ENCODE peak calls at places on chromosomes 2 and 18, in six cellular contexts. L is germinal center, F is SK-N-DZ, D is amygdala, X is mesothelial cell of epicardium, M is IMR-90. H is an unnamed sample.

GRCh38 chr2:224036731-224037376 is 2.2 kb downstream of the SERPINE2 start:
- DNase-seq in L (no peak), X (no peak), M (no peak), D (no peak), F (no peak), H (no peak)

GRCh38 chr2:24682357-24682756 is 110.8 kb downstream of the PTRHD1 start:
- DNase-seq in L (no peak), X (no peak), M (peak), D (no peak), F (no peak), H (no peak)

GRCh38 chr2:212254331-212254730 is 284.3 kb downstream of the ERBB4 start:
- DNase-seq in X (no peak), L (no peak), D (no peak), M (no peak), F (no peak), H (no peak)

GRCh38 chr2:171086352-171087290 is 74.1 kb downstream of the TLK1 start:
- DNase-seq in L (peak), X (no peak), F (peak), D (peak), M (peak), H (no peak)

GRCh38 chr2:180075763-180076362 is 68.8 kb upstream of the CWC22 start:
- DNase-seq in D (no peak), M (no peak), X (no peak), L (no peak), F (no peak), H (peak)

GRCh38 chr2:60463249-60463648 is 90.2 kb downstream of the BCL11A start:
- DNase-seq in M (peak), F (no peak), X (no peak), L (no peak), D (no peak), H (no peak)

GRCh38 chr2:15749460-15750432 is 158.1 kb downstream of the DDX1 start:
- DNase-seq in F (peak), D (no peak), M (no peak), L (no peak), X (no peak), H (no peak)

GRCh38 chr18:21179590-21180220 is 62.3 kb upstream of the GREB1L start:
- DNase-seq in F (peak), D (no peak), X (no peak), M (peak), L (peak), H (no peak)

GRCh38 chr2:241481687-241482086 is 26.7 kb downstream of the STK25 start:
- DNase-seq in F (no peak), D (no peak), M (no peak), L (no peak), X (no peak), H (no peak)

GRCh38 chr2:153823880-153824279 is 47.8 kb upstream of the GALNT13 start:
- DNase-seq in D (no peak), X (no peak), F (no peak), M (no peak), L (no peak), H (no peak)

GRCh38 chr18:34493566-34494358 is 216.3 kb upstream of the DTNA start:
- DNase-seq in X (peak), M (no peak), L (peak), D (peak), F (peak), H (peak)

GRCh38 chr2:199462167-199462976 is 4.6 kb upstream of the SATB2 start:
- DNase-seq in D (no peak), M (no peak), F (no peak), X (no peak), L (no peak), H (no peak)

GRCh38 chr18:56615738-56616520 is 22.5 kb downstream of the TXNL1 start:
- DNase-seq in F (no peak), M (no peak), X (no peak), D (no peak), L (no peak), H (no peak)

GRCh38 chr2:211946960-211947359 is 591.6 kb downstream of the ERBB4 start:
- DNase-seq in X (no peak), D (no peak), L (no peak), M (no peak), F (no peak), H (no peak)

GRCh38 chr2:127187081-127187775 is 32.9 kb downstream of the CYP27C1 start:
- DNase-seq in L (no peak), X (no peak), M (no peak), D (no peak), F (no peak), H (no peak)

GRCh38 chr2:101806123-101806522 is 108.6 kb downstream of the MAP4K4 start:
- DNase-seq in D (no peak), F (no peak), L (peak), X (no peak), M (peak), H (no peak)

GRCh38 chr2:220579452-220579851 is 952.0 kb downstream of the SLC4A3 start:
- DNase-seq in D (no peak), X (no peak), L (no peak), M (no peak), F (no peak), H (no peak)

GRCh38 chr18:74654637-74655036 is 57.0 kb downstream of the ZNF407 start:
- DNase-seq in X (no peak), L (no peak), D (no peak), F (peak), M (peak), H (no peak)

GRCh38 chr2:44155577-44156446 is 12.9 kb upstream of the PPM1B start:
- DNase-seq in D (no peak), F (no peak), L (no peak), M (peak), X (no peak), H (no peak)

GRCh38 chr2:122451040-122451439 is 695.6 kb downstream of the TSN start:
- DNase-seq in D (no peak), F (peak), L (no peak), X (no peak), M (peak), H (no peak)

GRCh38 chr2:136225950-136226835 is 108.2 kb upstream of the CXCR4 start:
- DNase-seq in D (no peak), M (no peak), L (no peak), F (peak), X (no peak), H (no peak)

GRCh38 chr18:37537868-37538525 is 27.6 kb downstream of the CELF4 start:
- DNase-seq in X (peak), L (peak), F (peak), D (peak), M (peak), H (peak)

GRCh38 chr2:218284106-218284811 is 8.0 kb downstream of the TMBIM1 start:
- DNase-seq in F (no peak), D (no peak), L (no peak), X (no peak), M (peak), H (no peak)

GRCh38 chr2:225122007-225122406 is 79.7 kb upstream of the DOCK10 start:
- DNase-seq in L (no peak), F (no peak), D (no peak), X (no peak), M (no peak), H (no peak)

GRCh38 chr2:203453858-203454451 is 81.1 kb downstream of the RAPH1 start:
- DNase-seq in M (peak), F (peak), X (no peak), D (no peak), L (peak), H (no peak)

GRCh38 chr2:66587216-66587615 is 152.3 kb downstream of the MEIS1 start:
- DNase-seq in X (no peak), M (peak), D (no peak), L (no peak), F (peak), H (no peak)

GRCh38 chr2:7825591-7826312 is 856.1 kb upstream of the ID2 start:
- DNase-seq in M (peak), L (no peak), F (no peak), D (no peak), X (no peak), H (no peak)

GRCh38 chr2:166384774-166385173 is 9.0 kb upstream of the SCN9A start:
- DNase-seq in F (no peak), M (peak), D (no peak), L (no peak), X (no peak), H (no peak)

GRCh38 chr2:78978340-78978739 is 47.2 kb upstream of the REG3G start:
- DNase-seq in X (no peak), D (no peak), M (no peak), L (no peak), F (no peak), H (no peak)

GRCh38 chr2:9593936-9594335 is 36.9 kb downstream of the YWHAQ start:
- DNase-seq in F (no peak), X (no peak), L (no peak), M (no peak), D (no peak), H (no peak)

GRCh38 chr2:150531626-150532419 is 44.4 kb upstream of the RND3 start:
- DNase-seq in D (no peak), L (no peak), X (no peak), F (no peak), M (peak), H (no peak)

GRCh38 chr18:23191232-23191631 is 55.9 kb downstream of the CABLES1 start:
- DNase-seq in X (no peak), F (no peak), M (no peak), L (no peak), D (no peak), H (no peak)

GRCh38 chr2:9275399-9275798 is 68.8 kb downstream of the ASAP2 start:
- DNase-seq in M (no peak), F (no peak), D (no peak), X (no peak), L (no peak), H (no peak)

GRCh38 chr18:12838178-12838634 is 45.8 kb downstream of the PTPN2 start:
- DNase-seq in D (no peak), M (peak), X (no peak), F (no peak), L (no peak), H (no peak)

GRCh38 chr18:37712776-37713175 is 147.2 kb upstream of the CELF4 start:
- DNase-seq in D (no peak), X (no peak), L (no peak), F (no peak), M (no peak), H (no peak)

GRCh38 chr2:233663911-233664310 is 7.8 kb upstream of the UGT1A9 start:
- DNase-seq in M (no peak), X (no peak), L (no peak), F (no peak), D (no peak), H (no peak)

GRCh38 chr2:68110102-68110501 is 47.3 kb upstream of the C1D start:
- DNase-seq in X (no peak), M (no peak), F (no peak), L (peak), D (no peak), H (no peak)

H was measured in anterior cingulate cortex.